ENCODE peak calls at places on chromosomes 4 and X, in nine cellular contexts. One of them, this sample, is unnamed.
A peak's percentile ranks its signal among the peaks of the same experiment; 100 is the strongest.

GRCh38 chr4:156193800-156194199 is 240.1 kb upstream of the CTSO start:
- DNase-seq in stimulated activated CD4-positive, alpha-beta T cell treated with anti-CD3 and anti-CD28 coated beads, TNF-alpha, amount 100 ng/mL, for 4 hours: no peak
- DNase-seq in IMR-90: peak; percentile 33
- DNase-seq in left ventricle myocardium inferior: no peak
- DNase-seq in GM19239: no peak
- DNase-seq in H1: no peak
- DNase-seq in activated T-helper 1 cell treated with Interleukin-2 at 50 U/mL for 16 hours: no peak
- DNase-seq in HS-5: no peak
- DNase-seq in central memory CD8-positive, alpha-beta T cell: no peak
- DNase-seq in this sample: no peak

GRCh38 chrX:340121-340520 is 21.5 kb upstream of the GTPBP6 start:
- DNase-seq in stimulated activated CD4-positive, alpha-beta T cell treated with anti-CD3 and anti-CD28 coated beads, TNF-alpha, amount 100 ng/mL, for 4 hours: no peak
- DNase-seq in IMR-90: no peak
- DNase-seq in left ventricle myocardium inferior: peak; percentile 10
- DNase-seq in GM19239: no peak
- DNase-seq in H1: no peak
- DNase-seq in activated T-helper 1 cell treated with Interleukin-2 at 50 U/mL for 16 hours: no peak
- DNase-seq in HS-5: no peak
- DNase-seq in central memory CD8-positive, alpha-beta T cell: no peak
- DNase-seq in this sample: no peak

GRCh38 chrX:15465896-15466651 is 27.1 kb downstream of the PIR start:
- DNase-seq in stimulated activated CD4-positive, alpha-beta T cell treated with anti-CD3 and anti-CD28 coated beads, TNF-alpha, amount 100 ng/mL, for 4 hours: no peak
- DNase-seq in IMR-90: peak; percentile 7
- DNase-seq in left ventricle myocardium inferior: no peak
- DNase-seq in GM19239: no peak
- DNase-seq in H1: no peak
- DNase-seq in activated T-helper 1 cell treated with Interleukin-2 at 50 U/mL for 16 hours: no peak
- DNase-seq in HS-5: no peak
- DNase-seq in central memory CD8-positive, alpha-beta T cell: no peak
- DNase-seq in this sample: no peak

GRCh38 chr4:118281611-118282442 is 71.0 kb downstream of the PRSS12 start:
- DNase-seq in stimulated activated CD4-positive, alpha-beta T cell treated with anti-CD3 and anti-CD28 coated beads, TNF-alpha, amount 100 ng/mL, for 4 hours: no peak
- DNase-seq in IMR-90: peak; percentile 63
- DNase-seq in left ventricle myocardium inferior: no peak
- DNase-seq in GM19239: no peak
- DNase-seq in H1: no peak
- DNase-seq in activated T-helper 1 cell treated with Interleukin-2 at 50 U/mL for 16 hours: no peak
- DNase-seq in HS-5: no peak
- DNase-seq in central memory CD8-positive, alpha-beta T cell: no peak
- DNase-seq in this sample: no peak

GRCh38 chrX:123339201-123339905 is 155.3 kb downstream of the GRIA3 start:
- DNase-seq in stimulated activated CD4-positive, alpha-beta T cell treated with anti-CD3 and anti-CD28 coated beads, TNF-alpha, amount 100 ng/mL, for 4 hours: no peak
- DNase-seq in IMR-90: no peak
- DNase-seq in left ventricle myocardium inferior: no peak
- DNase-seq in GM19239: no peak
- DNase-seq in H1: no peak
- DNase-seq in activated T-helper 1 cell treated with Interleukin-2 at 50 U/mL for 16 hours: no peak
- DNase-seq in HS-5: peak; percentile 56
- DNase-seq in central memory CD8-positive, alpha-beta T cell: no peak
- DNase-seq in this sample: no peak

GRCh38 chrX:101460669-101461068 is 24.6 kb upstream of the ARMCX4 start:
- DNase-seq in stimulated activated CD4-positive, alpha-beta T cell treated with anti-CD3 and anti-CD28 coated beads, TNF-alpha, amount 100 ng/mL, for 4 hours: no peak
- DNase-seq in IMR-90: no peak
- DNase-seq in left ventricle myocardium inferior: no peak
- DNase-seq in GM19239: no peak
- DNase-seq in H1: no peak
- DNase-seq in activated T-helper 1 cell treated with Interleukin-2 at 50 U/mL for 16 hours: no peak
- DNase-seq in HS-5: no peak
- DNase-seq in central memory CD8-positive, alpha-beta T cell: no peak
- DNase-seq in this sample: no peak

GRCh38 chr4:47490550-47490949 is 5.5 kb downstream of the ATP10D start:
- DNase-seq in stimulated activated CD4-positive, alpha-beta T cell treated with anti-CD3 and anti-CD28 coated beads, TNF-alpha, amount 100 ng/mL, for 4 hours: no peak
- DNase-seq in IMR-90: no peak
- DNase-seq in left ventricle myocardium inferior: no peak
- DNase-seq in GM19239: no peak
- DNase-seq in H1: no peak
- DNase-seq in activated T-helper 1 cell treated with Interleukin-2 at 50 U/mL for 16 hours: no peak
- DNase-seq in HS-5: no peak
- DNase-seq in central memory CD8-positive, alpha-beta T cell: no peak
- DNase-seq in this sample: no peak

GRCh38 chr4:1052231-1052671 is 40.8 kb downstream of the FGFRL1 start:
- DNase-seq in stimulated activated CD4-positive, alpha-beta T cell treated with anti-CD3 and anti-CD28 coated beads, TNF-alpha, amount 100 ng/mL, for 4 hours: no peak
- DNase-seq in IMR-90: no peak
- DNase-seq in left ventricle myocardium inferior: no peak
- DNase-seq in GM19239: no peak
- DNase-seq in H1: no peak
- DNase-seq in activated T-helper 1 cell treated with Interleukin-2 at 50 U/mL for 16 hours: no peak
- DNase-seq in HS-5: no peak
- DNase-seq in central memory CD8-positive, alpha-beta T cell: no peak
- DNase-seq in this sample: no peak

GRCh38 chr4:15778742-15779231 is 659 bp downstream of the CD38 start:
- DNase-seq in stimulated activated CD4-positive, alpha-beta T cell treated with anti-CD3 and anti-CD28 coated beads, TNF-alpha, amount 100 ng/mL, for 4 hours: no peak
- DNase-seq in IMR-90: no peak
- DNase-seq in left ventricle myocardium inferior: peak; percentile 39
- DNase-seq in GM19239: no peak
- DNase-seq in H1: no peak
- DNase-seq in activated T-helper 1 cell treated with Interleukin-2 at 50 U/mL for 16 hours: no peak
- DNase-seq in HS-5: no peak
- DNase-seq in central memory CD8-positive, alpha-beta T cell: peak; percentile 35
- DNase-seq in this sample: no peak

GRCh38 chr4:123547167-123547817 is 150.7 kb downstream of the SPRY1 start:
- DNase-seq in stimulated activated CD4-positive, alpha-beta T cell treated with anti-CD3 and anti-CD28 coated beads, TNF-alpha, amount 100 ng/mL, for 4 hours: no peak
- DNase-seq in IMR-90: no peak
- DNase-seq in left ventricle myocardium inferior: no peak
- DNase-seq in GM19239: no peak
- DNase-seq in H1: peak; percentile 49
- DNase-seq in activated T-helper 1 cell treated with Interleukin-2 at 50 U/mL for 16 hours: no peak
- DNase-seq in HS-5: no peak
- DNase-seq in central memory CD8-positive, alpha-beta T cell: no peak
- DNase-seq in this sample: no peak

GRCh38 chr4:140071806-140072205 is 82.2 kb downstream of the MAML3 start:
- DNase-seq in stimulated activated CD4-positive, alpha-beta T cell treated with anti-CD3 and anti-CD28 coated beads, TNF-alpha, amount 100 ng/mL, for 4 hours: no peak
- DNase-seq in IMR-90: peak; percentile 91
- DNase-seq in left ventricle myocardium inferior: peak; percentile 40
- DNase-seq in GM19239: peak; percentile 33
- DNase-seq in H1: no peak
- DNase-seq in activated T-helper 1 cell treated with Interleukin-2 at 50 U/mL for 16 hours: peak; percentile 30
- DNase-seq in HS-5: no peak
- DNase-seq in central memory CD8-positive, alpha-beta T cell: peak; percentile 43
- DNase-seq in this sample: peak; percentile 47

GRCh38 chrX:78643106-78643505 is 16.0 kb downstream of the RTL3 start:
- DNase-seq in stimulated activated CD4-positive, alpha-beta T cell treated with anti-CD3 and anti-CD28 coated beads, TNF-alpha, amount 100 ng/mL, for 4 hours: no peak
- DNase-seq in IMR-90: peak; percentile 54
- DNase-seq in left ventricle myocardium inferior: no peak
- DNase-seq in GM19239: no peak
- DNase-seq in H1: no peak
- DNase-seq in activated T-helper 1 cell treated with Interleukin-2 at 50 U/mL for 16 hours: no peak
- DNase-seq in HS-5: no peak
- DNase-seq in central memory CD8-positive, alpha-beta T cell: no peak
- DNase-seq in this sample: no peak

GRCh38 chrX:94288325-94288724 is 614.3 kb downstream of the FAM133A start:
- DNase-seq in stimulated activated CD4-positive, alpha-beta T cell treated with anti-CD3 and anti-CD28 coated beads, TNF-alpha, amount 100 ng/mL, for 4 hours: no peak
- DNase-seq in IMR-90: no peak
- DNase-seq in left ventricle myocardium inferior: no peak
- DNase-seq in GM19239: no peak
- DNase-seq in H1: no peak
- DNase-seq in activated T-helper 1 cell treated with Interleukin-2 at 50 U/mL for 16 hours: no peak
- DNase-seq in HS-5: no peak
- DNase-seq in central memory CD8-positive, alpha-beta T cell: no peak
- DNase-seq in this sample: no peak

GRCh38 chr4:123107444-123108252 is 185.3 kb upstream of the NUDT6 start:
- DNase-seq in stimulated activated CD4-positive, alpha-beta T cell treated with anti-CD3 and anti-CD28 coated beads, TNF-alpha, amount 100 ng/mL, for 4 hours: no peak
- DNase-seq in IMR-90: no peak
- DNase-seq in left ventricle myocardium inferior: no peak
- DNase-seq in GM19239: no peak
- DNase-seq in H1: no peak
- DNase-seq in activated T-helper 1 cell treated with Interleukin-2 at 50 U/mL for 16 hours: no peak
- DNase-seq in HS-5: no peak
- DNase-seq in central memory CD8-positive, alpha-beta T cell: no peak
- DNase-seq in this sample: no peak

This sample was measured in activated T-helper 9 cell treated with anti-CD3 and anti-CD28 coated beads, Interleukin-2, amount 50 U/mL, for 16 hours.